ENCODE peak calls at places on chromosomes 3 and 15, in five cellular contexts. O is CD4-positive, alpha-beta memory T cell; Z is K562; F is PC-3; N is CD8-positive, alpha-beta T cell. R is an unnamed sample. For H3K36me3 and H3K27me3, the result is how much of the 10 kb centered on the place peaks cover.

GRCh38 chr15:89496155-89497098 is at the start of gene RHCG:
- DNase-seq in O (no peak), Z (peak), F (no peak), N (no peak), R (peak)

GRCh38 chr3:171419457-171419856 is 40.7 kb downstream of the TNIK start:
- DNase-seq in O (no peak), Z (no peak), F (no peak), N (no peak), R (no peak)

GRCh38 chr3:196661400-196661799 is 21.9 kb downstream of the NRROS start:
- DNase-seq in O (no peak), Z (no peak), F (no peak), N (no peak), R (peak)

GRCh38 chr3:58568572-58569286 is 8.5 kb downstream of the FAM107A start:
- DNase-seq in O (peak), Z (peak), F (peak), N (peak), R (peak)

GRCh38 chr3:61381745-61382392 is 130.6 kb upstream of the FHIT start:
- DNase-seq in O (peak), Z (peak), F (peak), N (no peak), R (peak)

GRCh38 chr3:10312866-10313265 is 8.0 kb downstream of the SEC13 start:
- DNase-seq in O (no peak), Z (no peak), F (no peak), N (no peak), R (no peak)

GRCh38 chr3:57221883-57222282 is 5.6 kb upstream of the APPL1 start:
- DNase-seq in O (no peak), Z (no peak), F (peak), N (no peak), R (peak)

GRCh38 chr15:92166751-92167412 is 226.8 kb upstream of the ST8SIA2 start:
- DNase-seq in O (no peak), Z (no peak), F (no peak), N (no peak), R (no peak)

GRCh38 chr3:138003069-138003468 is 6.9 kb upstream of the CLDN18 start:
- DNase-seq in O (no peak), Z (no peak), F (no peak), N (no peak), R (no peak)

GRCh38 chr15:45249125-45249780 is 2.8 kb upstream of the SLC28A2 start:
- DNase-seq in O (no peak), Z (no peak), F (peak), N (no peak), R (no peak)

GRCh38 chr3:172562881-172563835 is 39.9 kb upstream of the TNFSF10 start:
- DNase-seq in O (peak), Z (no peak), F (peak), N (no peak), R (no peak)

GRCh38 chr15:74620636-74621545 is 5.3 kb downstream of the CLK3 start:
- DNase-seq in O (peak), Z (peak), F (peak), N (peak), R (peak)

GRCh38 chr3:40930131-40930538 is 269.2 kb upstream of the CTNNB1 start:
- DNase-seq in O (no peak), Z (no peak), F (no peak), N (no peak), R (no peak)

GRCh38 chr3:171654809-171655208 is 155.5 kb downstream of the PLD1 start:
- DNase-seq in O (no peak), Z (no peak), F (no peak), N (no peak), R (no peak)

GRCh38 chr3:134354612-134355275 is 19.5 kb downstream of the AMOTL2 start:
- DNase-seq in O (no peak), Z (no peak), F (no peak), N (no peak), R (peak)

GRCh38 chr15:88905576-88905975 is 7.6 kb downstream of the MFGE8 start:
- DNase-seq in O (no peak), Z (no peak), F (no peak), N (no peak), R (peak)

GRCh38 chr3:52754373-52754772 is 16.4 kb downstream of the NEK4 start:
- DNase-seq in O (no peak), Z (no peak), F (no peak), N (no peak), R (no peak)

GRCh38 chr3:95460274-95460673 is 1354.1 kb upstream of the EPHA6 start:
- DNase-seq in O (no peak), Z (no peak), F (no peak), N (no peak), R (no peak)

GRCh38 chr15:49145651-49146609 is 9.5 kb downstream of the COPS2 start:
- DNase-seq in O (peak), Z (peak), F (peak), N (no peak), R (peak)

GRCh38 chr3:13866406-13866965 is 13.4 kb downstream of the WNT7A start:
- DNase-seq in O (peak), Z (no peak), F (no peak), N (peak), R (no peak)

GRCh38 chr3:149042766-149043386 is 43.5 kb downstream of the HLTF start:
- DNase-seq in O (no peak), Z (no peak), F (peak), N (no peak), R (no peak)

GRCh38 chr15:33234019-33234418 is 39.5 kb upstream of the FMN1 start:
- DNase-seq in O (no peak), Z (no peak), F (peak), N (no peak), R (no peak)

GRCh38 chr3:6262035-6262434 is 598.9 kb upstream of the GRM7 start:
- DNase-seq in O (no peak), Z (no peak), F (no peak), N (no peak), R (no peak)

GRCh38 chr15:97084650-97085049 is 754.1 kb downstream of the NR2F2 start:
- DNase-seq in O (no peak), Z (no peak), F (no peak), N (no peak), R (no peak)

GRCh38 chr3:69976021-69976420 is 23.5 kb upstream of the SAMMSON start:
- DNase-seq in O (no peak), Z (no peak), F (no peak), N (no peak), R (no peak)

GRCh38 chr3:171156455-171157005 is 130.0 kb upstream of the SLC2A2 start:
- DNase-seq in O (no peak), Z (no peak), F (peak), N (no peak), R (no peak)

GRCh38 chr3:115823083-115823482 is 199.8 kb downstream of the GAP43 start:
- DNase-seq in O (no peak), Z (no peak), F (peak), N (no peak), R (no peak)

GRCh38 chr3:169286992-169287391 is 376.5 kb downstream of the MECOM start:
- DNase-seq in O (no peak), Z (no peak), F (no peak), N (no peak), R (no peak)

GRCh38 chr3:31357451-31357850 is 175.3 kb upstream of the STT3B start:
- DNase-seq in O (no peak), Z (no peak), F (no peak), N (no peak), R (no peak)

GRCh38 chr15:69313437-69314000 is 14.8 kb downstream of the PAQR5 start:
- DNase-seq in O (no peak), Z (no peak), F (no peak), N (no peak), R (no peak)

GRCh38 chr3:54547051-54547450 is 380.8 kb downstream of the LRTM1 start:
- DNase-seq in O (no peak), Z (no peak), F (no peak), N (no peak), R (no peak)

GRCh38 chr15:95825672-95826387 is 504.7 kb upstream of the NR2F2 start:
- DNase-seq in O (no peak), Z (no peak), F (no peak), N (no peak), R (no peak)

GRCh38 chr3:142019794-142020320 is 129.5 kb downstream of the TFDP2 start:
- DNase-seq in O (no peak), Z (no peak), F (no peak), N (no peak), R (no peak)

GRCh38 chr3:113153499-113154107 is 57.8 kb upstream of the BOC start:
- DNase-seq in O (no peak), Z (no peak), F (peak), N (no peak), R (no peak)

GRCh38 chr3:148223266-148223665 is 474.4 kb upstream of the AGTR1 start:
- DNase-seq in O (no peak), Z (no peak), F (no peak), N (no peak), R (no peak)

GRCh38 chr3:59422312-59422711 is 372.5 kb upstream of the CFAP20DC start:
- DNase-seq in O (no peak), Z (no peak), F (peak), N (no peak), R (no peak)

GRCh38 chr3:12591997-12592715 is 35.3 kb downstream of the MKRN2 start:
- DNase-seq in O (no peak), Z (no peak), F (no peak), N (no peak), R (no peak)
- H3K36me3 ChIP-seq in O (half or more), Z (half or more), F (half or more), N (half or more), R (under half)

DNA sequence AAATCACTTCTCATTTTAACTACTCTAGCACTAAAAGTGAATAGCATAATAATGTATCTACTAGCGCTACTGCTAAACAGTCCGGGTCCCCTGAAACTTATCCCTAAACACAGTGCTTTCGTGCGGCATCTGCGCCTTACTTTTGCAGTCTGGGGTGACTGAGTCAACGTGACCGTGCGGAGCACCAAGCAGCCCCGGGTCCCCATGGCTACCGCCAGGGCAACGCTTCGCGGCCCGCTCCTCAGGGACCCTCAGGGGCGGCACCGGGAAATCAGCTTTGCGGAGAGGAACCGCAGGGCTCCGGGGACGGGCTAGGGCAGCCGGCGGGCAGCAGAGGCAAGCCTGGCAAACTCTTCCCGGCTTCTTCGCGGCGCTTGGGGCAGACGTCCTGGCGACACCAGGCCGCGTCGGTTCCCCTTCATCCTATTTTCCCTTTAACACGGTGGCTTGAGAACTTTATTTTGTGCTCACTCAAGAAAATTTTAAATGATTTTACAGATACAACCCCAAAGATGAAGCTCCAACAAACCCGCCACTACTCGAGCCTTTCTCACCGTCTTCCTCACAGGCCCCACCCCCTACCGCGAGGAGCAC is 753 bp upstream of the DIPK2A start:
- DNase-seq in O (no peak), Z (peak), F (peak), N (peak), R (peak)
- H3K4me3 ChIP-seq in O (peak), Z (peak), F (peak), N (peak), R (peak)

GRCh38 chr3:160226740-160227048 is 1.5 kb downstream of the C3orf80 start:
- DNase-seq in O (no peak), Z (no peak), F (no peak), N (no peak), R (no peak)
- H3K27me3 ChIP-seq in O (under half), Z (under half), F (under half), N (under half), R (half or more)

GRCh38 chr15:51966192-51966591 is 5.4 kb downstream of the LEO1 start:
- DNase-seq in O (no peak), Z (no peak), F (no peak), N (no peak), R (no peak)
- H3K36me3 ChIP-seq in O (under half), Z (under half), F (under half), N (under half), R (under half)

R was measured in H7.